ENCODE peak calls at places on chromosomes 12 and 14, in ten cellular contexts. N is prostate gland, P is adrenal gland, I is fibroblast of mammary gland, D is thoracic aorta, S is suprapubic skin, G is NB4, L is heart left ventricle, U is colonic mucosa, E is Panc1. W is an unnamed sample.

GRCh38 chr12:28374556-28374955 is 184.3 kb downstream of the CCDC91 start:
- DNase-seq in G (no peak), N (no peak), P (no peak), U (no peak), I (peak; percentile 29), S (no peak), E (no peak), L (no peak), D (no peak), W (no peak)

GRCh38 chr12:139585-139984 is 73.0 kb downstream of the IQSEC3 start:
- DNase-seq in D (no peak), E (no peak), S (no peak), I (no peak), G (no peak), U (no peak), L (no peak), N (no peak), P (no peak), W (no peak)

GRCh38 chr14:96264850-96265249 is 8.8 kb downstream of the BDKRB1 start:
- DNase-seq in U (no peak), S (no peak), E (no peak), G (no peak), P (no peak), I (peak; percentile 65), D (no peak), N (no peak), L (no peak), W (no peak)

GRCh38 chr12:117662220-117662619 is 300.8 kb upstream of the NOS1 start:
- DNase-seq in L (no peak), P (no peak), U (no peak), E (no peak), G (no peak), S (no peak), D (no peak), I (no peak), N (no peak), W (no peak)

GRCh38 chr12:69240625-69240984 is 1.2 kb downstream of the CPSF6 start:
- DNase-seq in P (no peak), I (peak; percentile 20), N (no peak), E (no peak), D (no peak), U (no peak), G (peak; percentile 45), S (no peak), L (no peak), W (no peak)

GRCh38 chr14:103184046-103184445 is 60.8 kb downstream of the TNFAIP2 start:
- DNase-seq in N (no peak), U (no peak), E (no peak), D (no peak), L (no peak), S (peak; percentile 35), G (no peak), I (no peak), P (no peak), W (no peak)

GRCh38 chr14:71720978-71721624 is 211.1 kb upstream of the RGS6 start:
- DNase-seq in I (peak; percentile 87), D (no peak), S (no peak), G (peak; percentile 73), E (peak; percentile 8), U (peak; percentile 47), N (no peak), L (no peak), P (peak; percentile 46), W (peak; percentile 45)

GRCh38 chr14:35044939-35045797 is 904 bp upstream of the FAM177A1 start:
- DNase-seq in I (peak; percentile 55), U (no peak), P (no peak), S (no peak), E (no peak), G (no peak), L (no peak), N (no peak), D (no peak), W (no peak)

GRCh38 chr14:62084020-62084419 is 321.8 kb downstream of the SNAPC1 start:
- DNase-seq in G (no peak), P (no peak), N (no peak), D (no peak), I (no peak), L (no peak), S (no peak), U (no peak), E (no peak), W (no peak)

GRCh38 chr14:57933363-57933762 is 67.5 kb upstream of the SLC35F4 start:
- DNase-seq in L (no peak), S (no peak), I (no peak), G (no peak), U (no peak), N (no peak), E (no peak), D (no peak), P (no peak), W (peak; percentile 14)

GRCh38 chr12:123085046-123085445 is 65.8 kb downstream of the PITPNM2 start:
- DNase-seq in S (no peak), N (no peak), E (no peak), P (no peak), G (no peak), I (no peak), U (no peak), L (no peak), D (no peak), W (no peak)

GRCh38 chr12:75781532-75782046 is 250.0 kb downstream of the PHLDA1 start:
- DNase-seq in G (no peak), L (no peak), U (no peak), P (no peak), N (no peak), D (no peak), S (no peak), I (peak; percentile 53), E (no peak), W (no peak)

GRCh38 chr12:46555379-46555778 is 182.8 kb upstream of the SLC38A2 start:
- DNase-seq in U (no peak), I (peak; percentile 94), S (no peak), D (no peak), N (no peak), E (no peak), P (no peak), L (no peak), G (no peak), W (no peak)

DNA sequence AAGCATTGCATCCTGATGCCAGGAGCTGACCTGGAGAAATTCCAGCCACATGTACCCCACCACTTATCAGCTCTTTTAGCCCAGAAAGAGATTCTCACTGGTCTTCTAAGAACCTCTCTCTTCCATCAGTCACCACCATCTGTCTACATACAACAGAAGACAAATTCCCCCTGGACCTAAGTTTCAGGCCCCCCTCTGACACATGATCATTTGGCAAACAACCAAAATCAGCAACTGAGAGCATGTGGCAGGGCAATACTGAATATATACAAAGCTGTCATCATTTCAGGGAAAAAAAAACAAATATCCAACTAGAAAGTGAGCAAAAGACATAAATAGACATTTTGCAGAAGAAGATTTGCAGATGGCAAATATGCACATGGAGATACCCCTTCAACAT is 180.2 kb downstream of the FOXN3 start:
- DNase-seq in S (no peak), E (no peak), G (no peak), L (no peak), U (no peak), I (peak; percentile 17), N (no peak), P (no peak), D (no peak), W (no peak)
- TF ChIP-seq CTCF in S (no peak), E (no peak), G (no peak), L (no peak), U (no peak), I (no peak), N (no peak), P (no peak), D (no peak), W (no peak)

GRCh38 chr12:80400591-80400991 is 43.4 kb upstream of the PTPRQ start:
- DNase-seq in P (no peak), L (no peak), I (no peak), U (no peak), D (no peak), S (no peak), N (no peak), G (no peak), E (no peak), W (no peak)
- H3K4me3 ChIP-seq in P (no peak overlapping the region), L (peak overlapping the region; percentile 39), I (peak overlapping the region; percentile 45), U (no peak overlapping the region), D (peak overlapping the region; percentile 76), S (peak overlapping the region; percentile 19), N (no peak overlapping the region), G (no peak overlapping the region), E (no peak overlapping the region), W (no peak overlapping the region)

GRCh38 chr14:97299661-97300060 is 502.5 kb downstream of the VRK1 start:
- DNase-seq in L (no peak), S (no peak), U (no peak), I (no peak), N (no peak), P (no peak), G (no peak), E (no peak), D (no peak), W (no peak)
- TF ChIP-seq CTCF in L (no peak), S (peak; percentile 14), U (no peak), I (no peak), N (no peak), P (no peak), G (no peak), E (peak; percentile 13), D (no peak), W (no peak)

DNA sequence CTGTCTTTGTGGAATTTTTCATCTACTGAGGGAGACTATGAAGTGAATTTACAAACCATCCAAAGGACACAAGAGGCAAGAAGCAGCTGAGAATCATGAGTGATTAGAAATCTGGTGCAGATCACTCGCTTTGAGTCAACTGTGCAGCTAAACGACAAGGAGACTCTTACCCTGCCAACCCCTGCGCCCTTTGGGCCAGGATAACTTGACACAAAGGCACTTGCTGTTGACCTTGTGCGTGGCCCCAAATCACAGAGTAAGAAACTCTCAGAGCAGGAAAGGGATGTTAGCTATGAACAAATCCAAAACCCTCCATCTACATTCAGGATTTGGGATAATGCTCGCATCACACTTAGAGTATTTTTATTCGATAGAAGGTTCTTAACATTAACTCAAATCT is 11.5 kb upstream of the PARP11 start:
- DNase-seq in I (no peak), D (no peak), U (no peak), L (no peak), N (no peak), E (no peak), G (no peak), S (no peak), P (no peak), W (no peak)
- H3K4me3 ChIP-seq in I (no peak overlapping the region), D (peak overlapping the region; percentile 70), U (no peak overlapping the region), L (peak overlapping the region; percentile 48), N (no peak overlapping the region), E (no peak overlapping the region), G (no peak overlapping the region), S (peak overlapping the region; percentile 39), P (no peak overlapping the region), W (no peak overlapping the region)

GRCh38 chr14:39426605-39427004 is 5.6 kb downstream of the FBXO33 start:
- DNase-seq in L (no peak), N (no peak), U (no peak), S (no peak), P (no peak), I (peak; percentile 74), D (no peak), G (peak; percentile 41), E (peak; percentile 17), W (no peak)
- TF ChIP-seq CTCF in L (no peak), N (no peak), U (no peak), S (no peak), P (peak; percentile 50), I (peak; percentile 39), D (no peak), G (no peak), E (peak; percentile 47), W (peak; percentile 59)

GRCh38 chr12:108664338-108665258 is 30.9 kb upstream of the SELPLG start:
- DNase-seq in D (peak; percentile 71), I (peak; percentile 98), E (peak; percentile 89), L (peak; percentile 84), S (peak; percentile 91), N (peak; percentile 82), G (peak; percentile 99), P (peak; percentile 91), U (peak; percentile 89), W (peak; percentile 55)
- H3K4me3 ChIP-seq in D (peak overlapping the region; percentile 35), I (no peak overlapping the region), E (no peak overlapping the region), L (peak overlapping the region; percentile 12), S (no peak overlapping the region), N (no peak overlapping the region), G (peak overlapping the region; percentile 32), P (no peak overlapping the region), U (no peak overlapping the region), W (no peak overlapping the region)

W was measured in LNCaP clone FGC.